ENCODE peak calls at places on chromosomes 16 and 17, in seven cellular contexts. I is H1; V is CD8-positive, alpha-beta T cell; T is CD4-positive, alpha-beta memory T cell; P is small intestine; F is Karpas-422; Y is fibroblast of lung. R is an unnamed sample.

GRCh38 chr16:4676826-4677225 is 16.5 kb upstream of the NUDT16L1 start:
- DNase-seq in V (no peak), Y (no peak), T (no peak), F (no peak), P (no peak), I (no peak), R (peak; percentile 42)

GRCh38 chr16:22734313-22734869 is 79.6 kb upstream of the HS3ST2 start:
- DNase-seq in P (no peak), F (no peak), T (no peak), I (no peak), V (no peak), Y (no peak), R (no peak)

GRCh38 chr17:19000531-19001011 is 4.0 kb downstream of the FAM83G start:
- DNase-seq in Y (peak; percentile 11), P (peak; percentile 86), T (no peak), V (no peak), I (no peak), F (no peak), R (no peak)

GRCh38 chr17:8965394-8966168 is at the start of gene PIK3R5:
- DNase-seq in T (peak; percentile 83), P (peak; percentile 63), V (peak; percentile 76), I (peak; percentile 63), Y (no peak), F (peak; percentile 70), R (peak; percentile 78)

GRCh38 chr16:51621610-51622009 is 470.5 kb upstream of the SALL1 start:
- DNase-seq in F (no peak), I (no peak), P (no peak), T (no peak), V (no peak), Y (no peak), R (no peak)

GRCh38 chr16:58843675-58844074 is 109.6 kb upstream of the GOT2 start:
- DNase-seq in I (no peak), P (no peak), F (peak; percentile 60), T (no peak), Y (peak; percentile 49), V (no peak), R (no peak)

GRCh38 chr16:2687531-2688308 is 5.4 kb downstream of the KCTD5 start:
- DNase-seq in T (no peak), P (no peak), I (no peak), Y (no peak), F (no peak), V (no peak), R (no peak)

GRCh38 chr17:15510361-15510760 is 42.9 kb upstream of the CDRT4 start:
- DNase-seq in Y (peak; percentile 57), P (no peak), F (no peak), T (no peak), V (no peak), I (no peak), R (no peak)

GRCh38 chr17:16066125-16066524 is 66.5 kb downstream of the TTC19 start:
- DNase-seq in P (no peak), Y (no peak), V (no peak), F (no peak), I (no peak), T (no peak), R (no peak)

GRCh38 chr17:29807520-29808361 is 122.3 kb downstream of the SSH2 start:
- DNase-seq in P (peak; percentile 74), Y (peak; percentile 77), V (peak; percentile 77), F (peak; percentile 90), I (no peak), T (peak; percentile 66), R (peak; percentile 62)

GRCh38 chr16:2934450-2934849 is 22.7 kb downstream of the FLYWCH1 start:
- DNase-seq in P (no peak), Y (no peak), I (no peak), T (no peak), F (no peak), V (no peak), R (no peak)

GRCh38 chr16:30997000-30997886 is 12.2 kb downstream of the HSD3B7 start:
- DNase-seq in F (peak; percentile 91), P (peak; percentile 79), T (peak; percentile 82), I (peak; percentile 77), V (peak; percentile 80), Y (peak; percentile 64), R (peak; percentile 68)

GRCh38 chr16:25966172-25967097 is 274.7 kb downstream of the HS3ST4 start:
- DNase-seq in P (no peak), I (no peak), Y (no peak), V (no peak), F (no peak), T (no peak), R (no peak)

GRCh38 chr17:71237903-71238538 is 882.8 kb upstream of the SOX9 start:
- DNase-seq in P (peak; percentile 34), V (no peak), I (no peak), F (peak; percentile 48), T (no peak), Y (peak; percentile 76), R (no peak)

GRCh38 chr16:4615389-4616046 is 830 bp upstream of the UBALD1 start:
- DNase-seq in V (peak; percentile 15), T (peak; percentile 53), F (no peak), Y (no peak), I (no peak), P (no peak), R (no peak)

GRCh38 chr17:34269969-34270368 is at the start of gene CCL7:
- DNase-seq in T (no peak), F (no peak), V (no peak), I (no peak), Y (peak; percentile 10), P (no peak), R (no peak)

GRCh38 chr17:64355536-64356303 is 34.9 kb downstream of the PECAM1 start:
- DNase-seq in F (no peak), P (no peak), T (no peak), V (no peak), I (no peak), Y (peak; percentile 66), R (no peak)

GRCh38 chr17:4105232-4105631 is 37.6 kb downstream of the ZZEF1 start:
- DNase-seq in V (no peak), T (no peak), F (no peak), I (no peak), Y (no peak), P (peak; percentile 35), R (no peak)

GRCh38 chr16:53056528-53056881 is 1.7 kb downstream of the CHD9 start:
- DNase-seq in I (no peak), Y (peak; percentile 42), F (no peak), P (no peak), T (no peak), V (no peak), R (no peak)

GRCh38 chr17:57004944-57005579 is 27.1 kb downstream of the SCPEP1 start:
- DNase-seq in F (peak; percentile 65), V (no peak), T (no peak), I (no peak), Y (no peak), P (peak; percentile 40), R (no peak)

GRCh38 chr17:82917656-82918345 is 78.0 kb upstream of the ZNF750 start:
- DNase-seq in V (peak; percentile 44), T (no peak), I (no peak), Y (no peak), F (no peak), P (no peak), R (peak; percentile 21)

GRCh38 chr17:1762906-1763829 is 1.3 kb downstream of the SERPINF1 start:
- DNase-seq in F (no peak), I (no peak), V (no peak), Y (peak; percentile 87), P (peak; percentile 57), T (no peak), R (no peak)

GRCh38 chr16:62678796-62679195 is 642.6 kb upstream of the CDH8 start:
- DNase-seq in V (no peak), T (no peak), I (no peak), Y (no peak), P (no peak), F (no peak), R (no peak)
- H3K9me3 ChIP-seq in V (no peaks in the 10 kb centered on the region), T (peaks cover 5% of the 10 kb centered on the region), I (no peaks in the 10 kb centered on the region), Y (no peaks in the 10 kb centered on the region), P (no peaks in the 10 kb centered on the region), F (peaks cover 29% of the 10 kb centered on the region), R (no peaks in the 10 kb centered on the region)

GRCh38 chr16:85046957-85047866 is 19.6 kb downstream of the KIAA0513 start:
- DNase-seq in P (peak; percentile 78), I (no peak), F (no peak), Y (no peak), T (no peak), V (no peak), R (no peak)
- H3K27ac ChIP-seq in P (peak overlapping the region; percentile 67), I (no peak overlapping the region), F (no peak overlapping the region), Y (no peak overlapping the region), T (no peak overlapping the region), V (peak overlapping the region; percentile 18), R (peak overlapping the region; percentile 94)

DNA sequence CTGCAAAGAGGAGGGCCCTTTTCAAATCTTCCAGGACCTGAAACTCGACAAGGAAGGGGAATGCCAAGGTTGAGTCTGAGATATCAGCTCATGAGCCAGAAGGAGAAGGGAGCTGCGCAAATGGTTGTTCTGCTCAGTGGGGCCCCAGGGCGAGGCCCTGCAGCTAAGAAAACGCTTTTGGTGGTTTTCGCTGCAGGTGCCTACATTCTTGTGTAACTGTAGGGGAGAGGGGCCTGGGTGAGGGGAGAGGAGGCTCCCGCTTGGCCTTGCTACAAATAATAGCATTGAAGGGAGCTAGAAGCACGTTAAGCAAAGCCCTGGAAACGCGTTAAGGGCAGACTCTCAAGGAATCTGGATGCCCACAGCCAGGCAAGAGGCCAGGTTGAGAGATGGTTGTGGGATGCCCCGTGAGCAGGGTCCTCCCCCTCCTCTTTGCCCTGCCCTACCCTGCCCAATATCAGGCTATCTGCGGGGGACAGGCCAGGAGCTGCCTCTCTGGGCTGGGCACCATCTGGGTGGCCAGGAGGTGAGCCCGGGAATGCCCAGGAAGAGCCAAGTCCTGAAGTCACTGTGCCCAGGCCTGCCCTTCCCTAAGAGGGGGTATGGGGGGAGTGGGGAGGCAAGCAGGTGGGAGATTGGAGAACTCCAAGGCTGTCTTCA is 21.9 kb downstream of the GPR142 start:
- DNase-seq in Y (no peak), F (no peak), I (no peak), T (no peak), P (no peak), V (no peak), R (no peak)
- H3K4me1 ChIP-seq in Y (no peaks in the 10 kb centered on the region), F (no peaks in the 10 kb centered on the region), I (peaks cover 20% of the 10 kb centered on the region), T (no peaks in the 10 kb centered on the region), P (peaks cover 10% of the 10 kb centered on the region), V (no peaks in the 10 kb centered on the region), R (no peaks in the 10 kb centered on the region)

GRCh38 chr16:34758835-34759234 is 1299.4 kb downstream of the TP53TG3F start:
- DNase-seq in F (no peak), V (no peak), P (no peak), T (no peak), I (no peak), Y (no peak), R (no peak)
- H3K9me3 ChIP-seq in F (peaks cover 68% of the 10 kb centered on the region), V (no peaks in the 10 kb centered on the region), P (no peaks in the 10 kb centered on the region), T (peaks cover 25% of the 10 kb centered on the region), I (peaks cover 88% of the 10 kb centered on the region), Y (no peaks in the 10 kb centered on the region), R (peaks cover under 1% of the 10 kb centered on the region)

DNA sequence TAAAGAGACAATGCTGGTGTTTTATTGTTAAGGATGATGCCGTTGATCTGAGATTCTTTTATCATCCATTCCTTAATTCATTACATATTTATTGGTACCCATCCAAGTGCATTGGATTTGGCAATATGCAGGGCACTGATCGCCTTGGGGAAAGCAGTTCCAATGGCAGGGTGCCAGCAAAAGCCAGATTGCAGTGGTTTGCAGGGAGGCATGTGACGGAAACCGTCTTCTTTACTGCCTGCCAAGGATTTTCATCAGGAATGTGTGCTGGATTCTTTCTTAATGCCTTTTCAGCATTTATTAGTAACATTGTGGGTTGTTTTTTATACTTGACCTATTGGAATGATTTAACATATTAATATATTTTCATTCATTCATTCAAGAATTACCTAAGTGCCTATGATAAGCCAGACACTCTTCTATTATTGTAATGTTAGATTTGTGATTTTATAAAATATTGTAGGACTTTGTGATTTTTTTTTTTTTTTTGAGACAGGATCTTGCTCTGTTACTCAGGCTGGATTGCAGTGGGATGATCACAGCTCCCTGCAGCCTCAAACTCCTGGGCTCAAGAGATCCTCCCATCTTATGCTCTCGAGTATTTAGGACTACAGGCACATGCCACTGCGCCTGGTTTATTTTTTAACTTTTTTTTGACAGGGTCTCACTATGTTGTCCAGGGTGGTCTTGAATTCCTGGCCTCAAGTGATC is 93.4 kb upstream of the TNRC6A start:
- DNase-seq in P (peak; percentile 56), V (no peak), I (no peak), T (no peak), Y (peak; percentile 96), F (no peak), R (no peak)
- H3K27ac ChIP-seq in P (no peak overlapping the region), V (no peak overlapping the region), I (no peak overlapping the region), T (no peak overlapping the region), Y (peak overlapping the region; percentile 11), F (no peak overlapping the region), R (no peak overlapping the region)